ENCODE peak calls at places on chromosomes 1 and 21, in six cellular contexts. K is activated CD8-positive, alpha-beta T cell treated with anti-CD3 and anti-CD28 coated beads for 36 hours; E is cardiac fibroblast; S is GM13976; N is AG04450; B is A549. A is an unnamed sample.

GRCh38 chr1:173240609-173241008 is 33.5 kb upstream of the TNFSF4 start:
- DNase-seq in K (no peak), E (no peak), S (no peak), N (no peak), B (no peak), A (no peak)

GRCh38 chr1:227938911-227939790 is 8.6 kb downstream of the WNT9A start:
- DNase-seq in K (no peak), E (no peak), S (no peak), N (no peak), B (no peak), A (peak)

GRCh38 chr1:10107985-10108663 is 75.4 kb downstream of the UBE4B start:
- DNase-seq in K (no peak), E (peak), S (no peak), N (peak), B (no peak), A (no peak)

GRCh38 chr21:36695671-36696389 is 3.1 kb upstream of the SIM2 start:
- DNase-seq in K (no peak), E (no peak), S (peak), N (no peak), B (no peak), A (no peak)

GRCh38 chr1:153400244-153400643 is 9.4 kb upstream of the S100A8 start:
- DNase-seq in K (no peak), E (peak), S (peak), N (no peak), B (no peak), A (no peak)

GRCh38 chr21:26388731-26389231 is 184.3 kb downstream of the CYYR1 start:
- DNase-seq in K (no peak), E (peak), S (no peak), N (no peak), B (peak), A (no peak)

GRCh38 chr1:44801491-44802305 is 1.5 kb downstream of the PLK3 start:
- DNase-seq in K (peak), E (peak), S (no peak), N (no peak), B (no peak), A (no peak)

GRCh38 chr1:67307251-67308060 is at the start of gene IL12RB2:
- DNase-seq in K (peak), E (peak), S (peak), N (no peak), B (no peak), A (no peak)

GRCh38 chr1:176639136-176639535 is 176.2 kb downstream of the PAPPA2 start:
- DNase-seq in K (no peak), E (no peak), S (no peak), N (no peak), B (no peak), A (no peak)

GRCh38 chr1:39391741-39392679 is 99.4 kb upstream of the BMP8A start:
- DNase-seq in K (no peak), E (peak), S (no peak), N (no peak), B (peak), A (no peak)

GRCh38 chr1:200916681-200917080 is 22.0 kb downstream of the INAVA start:
- DNase-seq in K (no peak), E (no peak), S (no peak), N (no peak), B (no peak), A (no peak)

GRCh38 chr1:56278052-56278451 is 301.3 kb downstream of the PLPP3 start:
- DNase-seq in K (no peak), E (no peak), S (no peak), N (no peak), B (no peak), A (no peak)

GRCh38 chr1:234222561-234223280 is 150.5 kb upstream of the COA6 start:
- DNase-seq in K (no peak), E (no peak), S (no peak), N (no peak), B (no peak), A (no peak)

GRCh38 chr1:30834249-30834648 is 74.3 kb downstream of the SDC3 start:
- DNase-seq in K (no peak), E (no peak), S (no peak), N (no peak), B (no peak), A (no peak)

GRCh38 chr1:25204797-25205441 is 27.4 kb downstream of the SYF2 start:
- DNase-seq in K (peak), E (peak), S (peak), N (no peak), B (peak), A (no peak)

GRCh38 chr1:1906185-1907097 is 8.6 kb upstream of the CALML6 start:
- DNase-seq in K (peak), E (peak), S (peak), N (peak), B (peak), A (no peak)

GRCh38 chr1:234398849-234399381 is 25.7 kb downstream of the COA6 start:
- DNase-seq in K (no peak), E (peak), S (peak), N (no peak), B (no peak), A (no peak)

GRCh38 chr1:45787905-45788304 is 15.5 kb upstream of the MAST2 start:
- DNase-seq in K (no peak), E (no peak), S (no peak), N (no peak), B (no peak), A (no peak)

GRCh38 chr1:207081806-207082205 is 6.9 kb upstream of the C4BPB start:
- DNase-seq in K (no peak), E (no peak), S (no peak), N (no peak), B (no peak), A (no peak)

GRCh38 chr1:236654957-236655356 is 31.3 kb upstream of the ACTN2 start:
- DNase-seq in K (no peak), E (no peak), S (no peak), N (no peak), B (no peak), A (no peak)

GRCh38 chr21:41678016-41678935 is 88.6 kb downstream of the RIPK4 start:
- DNase-seq in K (no peak), E (peak), S (no peak), N (no peak), B (peak), A (no peak)

GRCh38 chr1:66563094-66563800 is 29.3 kb downstream of the SGIP1 start:
- DNase-seq in K (no peak), E (peak), S (no peak), N (peak), B (no peak), A (no peak)

GRCh38 chr1:39335278-39335677 is 130.8 kb downstream of the MACF1 start:
- DNase-seq in K (no peak), E (no peak), S (no peak), N (no peak), B (no peak), A (no peak)

GRCh38 chr1:72285074-72285425 is 2.7 kb upstream of the NEGR1 start:
- DNase-seq in K (peak), E (no peak), S (no peak), N (no peak), B (no peak), A (no peak)

GRCh38 chr1:72283204-72284083 is 1.1 kb upstream of the NEGR1 start:
- DNase-seq in K (peak), E (peak), S (peak), N (peak), B (no peak), A (peak)

GRCh38 chr1:72282690-72283203 is 408 bp upstream of the NEGR1 start:
- DNase-seq in K (peak), E (peak), S (peak), N (peak), B (no peak), A (peak)

GRCh38 chr1:72284084-72284397 is 1.7 kb upstream of the NEGR1 start:
- DNase-seq in K (no peak), E (no peak), S (no peak), N (no peak), B (no peak), A (no peak)

GRCh38 chr1:72284398-72285073 is 2.2 kb upstream of the NEGR1 start:
- DNase-seq in K (peak), E (peak), S (no peak), N (peak), B (no peak), A (no peak)
- TF ChIP-seq CTCF in K (no peak), E (no peak), S (no peak), N (peak), B (no peak), A (no peak)

GRCh38 chr1:203126151-203126865 is 1.2 kb upstream of the ADORA1 start:
- DNase-seq in K (no peak), E (peak), S (no peak), N (no peak), B (peak), A (peak)
- TF ChIP-seq CTCF in K (no peak), E (peak), S (no peak), N (peak), B (peak), A (peak)

DNA sequence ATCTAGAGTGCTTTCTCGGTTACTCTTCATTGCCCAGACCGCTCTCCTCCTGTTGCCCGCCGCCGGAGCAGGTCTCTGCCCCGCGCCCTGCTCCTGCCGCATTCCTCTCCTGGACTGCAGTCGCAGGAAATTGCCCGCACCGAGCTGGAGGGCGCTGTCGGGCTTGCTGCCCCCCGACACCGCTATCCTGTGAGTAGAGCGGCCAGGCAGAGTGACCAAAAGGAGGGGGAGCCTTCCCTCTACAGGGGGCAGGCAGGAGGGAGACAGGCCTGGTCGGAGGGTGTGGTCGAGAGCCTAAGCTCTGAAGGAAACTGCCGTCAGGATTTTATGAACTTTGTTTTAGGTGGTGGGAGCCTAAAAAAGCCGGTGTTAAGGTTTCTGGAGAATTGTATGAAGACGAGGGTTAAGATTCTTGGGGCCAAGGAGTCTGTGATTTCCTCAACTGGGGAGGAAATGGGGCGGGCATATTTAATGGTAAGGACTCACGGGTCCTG is 506 bp downstream of the LRIG2 start:
- DNase-seq in K (no peak), E (peak), S (no peak), N (peak), B (no peak), A (no peak)
- TF ChIP-seq CTCF in K (no peak), E (peak), S (peak), N (peak), B (no peak), A (no peak)

GRCh38 chr1:163068716-163069115 is 445 bp upstream of the RGS4 start:
- DNase-seq in K (no peak), E (peak), S (no peak), N (no peak), B (no peak), A (no peak)

GRCh38 chr1:163066686-163067085 is 2.5 kb upstream of the RGS4 start:
- DNase-seq in K (no peak), E (no peak), S (no peak), N (no peak), B (no peak), A (no peak)

GRCh38 chr1:163069655-163070277 is 605 bp downstream of the RGS4 start:
- DNase-seq in K (no peak), E (no peak), S (no peak), N (no peak), B (no peak), A (no peak)

GRCh38 chr1:163071381-163072255 is 2.5 kb downstream of the RGS4 start:
- DNase-seq in K (peak), E (peak), S (peak), N (peak), B (peak), A (peak)

DNA sequence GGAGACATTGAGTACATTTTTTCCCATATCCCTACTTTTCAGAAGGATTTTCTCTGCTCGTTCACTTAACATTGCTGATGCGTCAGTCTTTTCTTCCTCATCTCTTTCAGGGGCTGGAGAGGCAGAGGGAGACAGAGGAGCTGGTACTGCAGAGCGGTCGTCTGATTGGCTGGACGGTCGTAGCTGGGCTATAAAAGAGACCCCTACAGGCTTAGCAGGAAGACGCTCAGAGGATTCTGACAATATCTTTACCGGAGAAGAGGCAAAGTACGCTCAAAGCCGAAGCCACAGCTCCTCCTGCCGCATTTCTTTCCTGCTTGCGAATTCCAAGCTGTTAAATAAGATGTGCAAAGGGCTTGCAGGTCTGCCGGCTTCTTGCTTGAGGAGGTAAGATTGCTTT is at the start of gene RGS4:
- DNase-seq in K (no peak), E (peak), S (no peak), N (peak), B (no peak), A (peak)
- TF ChIP-seq CTCF in K (no peak), E (peak), S (no peak), N (peak), B (no peak), A (peak)

A was measured in mesothelial cell of epicardium.